ENCODE peak calls at places on chromosomes 16 and 17, in eight cellular contexts. I, C, Y, G, W, H, X and E are unnamed samples.
A peak's percentile ranks its signal among the peaks of the same experiment; 100 is the strongest.

GRCh38 chr17:4679652-4680051 is 24.3 kb downstream of the PELP1 start:
- DNase-seq in I (no peak), C (no peak), Y (no peak), G (peak; percentile 68), W (peak; percentile 55), H (no peak), X (no peak), E (peak; percentile 44)

GRCh38 chr17:57785032-57785431 is 39.9 kb upstream of the CCDC182 start:
- DNase-seq in I (peak; percentile 16), C (no peak), Y (no peak), G (no peak), W (no peak), H (no peak), X (no peak), E (no peak)

GRCh38 chr17:78125138-78125913 is 3.2 kb downstream of the TMC6 start:
- DNase-seq in I (no peak), C (no peak), Y (no peak), G (no peak), W (no peak), H (no peak), X (no peak), E (no peak)

GRCh38 chr16:11367483-11367906 is 22.2 kb downstream of the RMI2 start:
- DNase-seq in I (no peak), C (no peak), Y (no peak), G (no peak), W (no peak), H (no peak), X (no peak), E (peak; percentile 79)

GRCh38 chr16:69105501-69106361 is at the start of gene HAS3:
- DNase-seq in I (peak; percentile 58), C (no peak), Y (peak; percentile 90), G (peak; percentile 84), W (no peak), H (peak; percentile 81), X (peak; percentile 70), E (peak; percentile 81)

GRCh38 chr16:25063102-25063501 is 47.9 kb upstream of the ARHGAP17 start:
- DNase-seq in I (no peak), C (no peak), Y (no peak), G (no peak), W (no peak), H (no peak), X (no peak), E (no peak)

GRCh38 chr17:4004517-4005295 is 40.5 kb upstream of the ATP2A3 start:
- DNase-seq in I (peak; percentile 64), C (no peak), Y (peak; percentile 80), G (peak; percentile 56), W (peak; percentile 83), H (peak; percentile 78), X (peak; percentile 83), E (no peak)

GRCh38 chr17:38873646-38874380 is 4.0 kb downstream of the LASP1 start:
- DNase-seq in I (no peak), C (no peak), Y (no peak), G (peak; percentile 66), W (no peak), H (no peak), X (no peak), E (no peak)

GRCh38 chr16:28873543-28874201 is 4.6 kb upstream of the ATP2A1 start:
- DNase-seq in I (no peak), C (no peak), Y (peak; percentile 70), G (no peak), W (no peak), H (no peak), X (no peak), E (peak; percentile 30)

GRCh38 chr17:45942284-45942683 is 47.9 kb downstream of the MAPT start:
- DNase-seq in I (peak; percentile 38), C (no peak), Y (no peak), G (no peak), W (peak; percentile 86), H (no peak), X (peak; percentile 65), E (no peak)

GRCh38 chr17:10844667-10845387 is 6.9 kb upstream of the PIRT start:
- DNase-seq in I (peak; percentile 84), C (peak; percentile 7), Y (peak; percentile 84), G (peak; percentile 82), W (peak; percentile 89), H (peak; percentile 82), X (peak; percentile 77), E (peak; percentile 45)

GRCh38 chr17:30942311-30943079 is 20.8 kb downstream of the ADAP2 start:
- DNase-seq in I (no peak), C (no peak), Y (no peak), G (no peak), W (no peak), H (no peak), X (no peak), E (no peak)

GRCh38 chr16:26599786-26600107 is 467.0 kb upstream of the C16orf82 start:
- DNase-seq in I (no peak), C (no peak), Y (no peak), G (no peak), W (no peak), H (no peak), X (no peak), E (no peak)

GRCh38 chr16:79843631-79844043 is 243.1 kb upstream of the MAF start:
- DNase-seq in I (no peak), C (no peak), Y (no peak), G (no peak), W (no peak), H (no peak), X (no peak), E (no peak)

GRCh38 chr17:15914400-15915165 is 30.3 kb upstream of the ADORA2B start:
- DNase-seq in I (no peak), C (no peak), Y (no peak), G (no peak), W (no peak), H (no peak), X (no peak), E (peak; percentile 67)

GRCh38 chr17:1002412-1002753 is 5.5 kb downstream of the TIMM22 start:
- DNase-seq in I (no peak), C (no peak), Y (no peak), G (no peak), W (no peak), H (no peak), X (no peak), E (no peak)

GRCh38 chr17:29344201-29344856 is 45.8 kb upstream of the TAOK1 start:
- DNase-seq in I (no peak), C (no peak), Y (no peak), G (no peak), W (peak; percentile 40), H (no peak), X (no peak), E (no peak)

GRCh38 chr16:65875362-65876199 is 490.9 kb upstream of the CDH5 start:
- DNase-seq in I (no peak), C (no peak), Y (no peak), G (no peak), W (no peak), H (no peak), X (no peak), E (peak; percentile 5)

GRCh38 chr17:67608691-67609090 is 109.0 kb upstream of the NOL11 start:
- DNase-seq in I (no peak), C (peak; percentile 54), Y (no peak), G (no peak), W (no peak), H (no peak), X (no peak), E (no peak)

GRCh38 chr16:25838724-25839186 is 147.0 kb downstream of the HS3ST4 start:
- DNase-seq in I (peak; percentile 33), C (peak; percentile 3), Y (no peak), G (peak; percentile 48), W (no peak), H (no peak), X (no peak), E (peak; percentile 33)

GRCh38 chr17:77695386-77695785 is 263.1 kb upstream of the TNRC6C start:
- DNase-seq in I (no peak), C (no peak), Y (no peak), G (no peak), W (peak; percentile 37), H (no peak), X (no peak), E (no peak)

GRCh38 chr17:64420143-64420670 is 28.7 kb upstream of the MILR1 start:
- DNase-seq in I (peak; percentile 19), C (peak; percentile 45), Y (peak; percentile 13), G (peak; percentile 85), W (no peak), H (no peak), X (no peak), E (peak; percentile 87)

GRCh38 chr17:75059369-75060345 is 12.6 kb downstream of the KCTD2 start:
- DNase-seq in I (no peak), C (no peak), Y (no peak), G (peak; percentile 70), W (no peak), H (no peak), X (no peak), E (no peak)
- TF ChIP-seq CTCF in I (peak; percentile 24), C (peak; percentile 53), Y (peak; percentile 50), G (peak; percentile 62), W (peak; percentile 26), H (peak; percentile 45), X (peak; percentile 9), E (peak; percentile 30)

DNA sequence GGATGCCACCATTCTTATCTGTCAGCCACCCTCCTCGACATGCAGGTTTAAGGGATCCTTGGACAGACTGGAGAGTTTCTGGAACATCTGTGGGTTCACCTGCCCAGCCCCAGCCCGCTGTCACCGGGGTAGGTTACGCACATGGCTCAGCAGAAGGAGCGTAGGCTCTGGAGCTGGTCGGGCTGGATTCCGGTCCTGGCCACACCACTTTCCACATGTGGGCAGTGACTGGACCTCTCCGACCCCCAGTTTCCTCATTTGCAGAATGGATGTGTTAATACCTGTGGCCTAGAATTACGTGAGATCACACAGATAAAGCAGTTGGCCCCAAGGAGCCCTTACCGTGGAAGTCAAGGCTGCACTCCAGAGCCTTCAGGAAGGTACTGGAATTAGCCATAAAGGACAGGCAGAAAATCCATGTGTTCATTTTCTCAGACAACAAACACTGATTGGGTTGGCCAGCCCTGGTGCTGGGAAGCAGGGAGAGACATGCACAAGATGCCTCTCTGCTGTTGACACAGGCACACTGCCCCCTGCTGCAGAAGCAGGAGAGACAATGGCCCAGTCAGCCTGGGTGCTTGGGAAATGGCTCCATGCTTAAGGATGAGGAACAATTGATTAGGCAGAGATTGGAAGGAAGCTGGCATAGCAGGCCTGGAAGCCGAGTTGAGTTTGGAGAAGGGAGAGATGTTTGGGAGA is 58.8 kb downstream of the SF3B3 start:
- DNase-seq in I (no peak), C (no peak), Y (no peak), G (no peak), W (no peak), H (no peak), X (no peak), E (no peak)
- TF ChIP-seq CTCF in I (no peak), C (peak; percentile 5), Y (peak; percentile 13), G (no peak), W (no peak), H (no peak), X (no peak), E (no peak)

GRCh38 chr17:59621771-59622170 is 2.1 kb downstream of the CLTC start:
- DNase-seq in I (no peak), C (no peak), Y (no peak), G (no peak), W (no peak), H (no peak), X (no peak), E (no peak)
- TF ChIP-seq CTCF in I (no peak), C (no peak), Y (no peak), G (no peak), W (no peak), H (no peak), X (no peak), E (no peak)

GRCh38 chr17:55770220-55770870 is 19.5 kb downstream of the PCTP start:
- DNase-seq in I (no peak), C (peak; percentile 4), Y (no peak), G (peak; percentile 64), W (no peak), H (no peak), X (no peak), E (peak; percentile 74)
- TF ChIP-seq CTCF in I (peak; percentile 65), C (peak; percentile 23), Y (peak; percentile 56), G (peak; percentile 91), W (peak; percentile 37), H (peak; percentile 54), X (peak; percentile 58), E (peak; percentile 62)